ENCODE peak calls at places on chromosomes 4 and X, in nine cellular contexts. F is IMR-90; Y is H7; Z is sigmoid colon; B is naive thymus-derived CD4-positive, alpha-beta T cell; R is adipocyte; M is brain microvascular endothelial cell; C is left ventricle myocardium inferior; U is neuronal stem cell. A is an unnamed sample.

GRCh38 chr4:17502764-17503163 is 9.1 kb downstream of the QDPR start:
- DNase-seq in C (no peak), R (no peak), B (no peak), Y (no peak), U (no peak), F (peak; percentile 48), Z (no peak), M (no peak), A (no peak)

GRCh38 chrX:12956704-12957541 is 18.0 kb upstream of the TMSB4X start:
- DNase-seq in M (no peak), Z (no peak), C (no peak), F (peak; percentile 63), Y (peak; percentile 59), U (no peak), R (peak; percentile 52), B (peak; percentile 88), A (no peak)

GRCh38 chr4:145619639-145619996 is 433 bp downstream of the MMAA start:
- DNase-seq in C (no peak), Y (no peak), B (no peak), R (peak; percentile 71), U (no peak), F (peak; percentile 57), Z (peak; percentile 67), M (peak; percentile 32), A (peak; percentile 66)

GRCh38 chrX:140572724-140573123 is 67.9 kb upstream of the SOX3 start:
- DNase-seq in Y (peak; percentile 54), Z (no peak), B (no peak), M (peak; percentile 8), C (no peak), F (peak; percentile 34), U (peak; percentile 14), R (peak; percentile 24), A (no peak)

GRCh38 chr4:5423670-5424069 is 284.7 kb downstream of the EVC2 start:
- DNase-seq in R (no peak), F (no peak), M (no peak), U (no peak), Z (no peak), Y (peak; percentile 17), C (no peak), B (no peak), A (no peak)

GRCh38 chrX:118212817-118213183 is 96.2 kb upstream of the KLHL13 start:
- DNase-seq in Z (no peak), M (no peak), C (no peak), R (no peak), U (no peak), F (no peak), B (no peak), Y (no peak), A (no peak)

GRCh38 chrX:107659768-107660167 is 31.5 kb downstream of the PRPS1 start:
- DNase-seq in Z (no peak), U (no peak), Y (peak; percentile 38), C (no peak), M (peak; percentile 33), R (peak; percentile 82), F (peak; percentile 64), B (peak; percentile 18), A (no peak)

GRCh38 chrX:1246816-1247215 is 21.8 kb upstream of the CSF2RA start:
- DNase-seq in M (peak; percentile 63), Z (peak; percentile 72), U (peak; percentile 73), F (no peak), C (peak; percentile 74), B (peak; percentile 60), Y (peak; percentile 81), R (peak; percentile 72), A (no peak)

GRCh38 chr4:106329027-106329618 is 12.8 kb downstream of the AIMP1 start:
- DNase-seq in B (no peak), M (peak; percentile 44), C (no peak), R (peak; percentile 58), Y (peak; percentile 34), F (peak; percentile 53), Z (no peak), U (no peak), A (no peak)

GRCh38 chrX:46308106-46308505 is 237.1 kb downstream of the ZNF674 start:
- DNase-seq in C (no peak), R (no peak), U (no peak), Y (no peak), B (no peak), Z (no peak), F (no peak), M (no peak), A (no peak)

GRCh38 chr4:174490356-174490969 is 31.8 kb downstream of the HPGD start:
- DNase-seq in Y (no peak), M (peak; percentile 54), Z (no peak), F (peak; percentile 0), R (peak; percentile 77), U (no peak), C (no peak), B (no peak), A (no peak)

GRCh38 chr4:185016946-185017797 is 1.1 kb upstream of the HELT start:
- DNase-seq in U (no peak), C (no peak), M (no peak), B (no peak), Y (peak; percentile 79), Z (no peak), R (peak; percentile 39), F (no peak), A (no peak)

GRCh38 chrX:5399403-5399802 is 829.3 kb downstream of the NLGN4X start:
- DNase-seq in Z (no peak), C (no peak), M (no peak), F (no peak), R (no peak), B (no peak), U (no peak), Y (no peak), A (no peak)

GRCh38 chrX:153347530-153347929 is 13.6 kb downstream of the ZNF275 start:
- DNase-seq in Z (no peak), R (no peak), B (no peak), Y (no peak), M (no peak), C (no peak), F (no peak), U (no peak), A (no peak)

GRCh38 chr4:151766691-151767090 is 5.9 kb upstream of the GATB start:
- DNase-seq in F (no peak), C (no peak), B (no peak), M (no peak), Y (no peak), Z (no peak), U (no peak), R (no peak), A (no peak)

GRCh38 chr4:172129593-172129992 is 316.4 kb downstream of the GALNTL6 start:
- DNase-seq in C (no peak), B (no peak), F (no peak), Y (no peak), Z (no peak), M (no peak), U (no peak), R (no peak), A (no peak)

GRCh38 chrX:1595711-1596060 is 4.3 kb downstream of the AKAP17A start:
- DNase-seq in Y (peak; percentile 14), C (no peak), R (no peak), B (no peak), U (no peak), M (no peak), Z (no peak), F (no peak), A (no peak)

GRCh38 chr4:147480891-147481576 is at the start of gene EDNRA:
- DNase-seq in Y (peak; percentile 70), Z (no peak), B (no peak), C (peak; percentile 30), R (peak; percentile 85), F (peak; percentile 68), M (peak; percentile 74), U (peak; percentile 36), A (no peak)

DNA sequence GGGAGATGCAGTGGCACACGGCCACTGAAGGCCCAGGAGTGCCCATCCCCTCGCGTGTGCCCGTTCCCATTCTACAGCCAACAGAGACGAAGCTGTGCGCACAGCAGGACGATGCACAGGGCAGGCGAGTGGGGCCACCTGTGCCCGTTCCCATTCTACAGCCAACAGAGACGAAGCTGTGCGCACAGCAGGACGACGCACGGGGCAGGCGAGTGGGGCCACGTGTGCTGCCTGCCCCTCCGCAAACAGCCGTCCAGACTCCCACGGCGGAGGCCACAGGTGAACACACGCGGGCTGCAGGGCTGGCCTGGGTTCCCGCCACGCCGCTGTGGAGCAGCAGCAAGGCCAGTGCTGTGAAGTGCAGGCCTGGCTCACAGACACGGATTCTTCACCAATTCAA is 32.0 kb downstream of the GAK start:
- DNase-seq in C (no peak), U (no peak), Z (no peak), R (no peak), M (no peak), B (no peak), F (no peak), Y (no peak), A (no peak)
- H3K36me3 ChIP-seq in C (peaks cover 41% of the 10 kb centered on the region), U (peaks cover 45% of the 10 kb centered on the region), Z (peaks cover 26% of the 10 kb centered on the region), R (peaks cover 28% of the 10 kb centered on the region), M (peaks cover 17% of the 10 kb centered on the region), B (no peaks in the 10 kb centered on the region), F (peaks cover 52% of the 10 kb centered on the region), Y (peaks cover 3% of the 10 kb centered on the region), A (peaks cover 40% of the 10 kb centered on the region)

GRCh38 chr4:3432381-3432790 is 9.4 kb upstream of the HGFAC start:
- DNase-seq in R (no peak), Y (no peak), U (no peak), Z (no peak), C (no peak), M (no peak), B (no peak), F (no peak), A (no peak)
- H3K36me3 ChIP-seq in R (peaks cover 4% of the 10 kb centered on the region), Y (no peaks in the 10 kb centered on the region), U (peaks cover 44% of the 10 kb centered on the region), Z (no peaks in the 10 kb centered on the region), C (peaks cover 33% of the 10 kb centered on the region), M (no peaks in the 10 kb centered on the region), B (no peaks in the 10 kb centered on the region), F (peaks cover 19% of the 10 kb centered on the region), A (no peaks in the 10 kb centered on the region)

GRCh38 chr4:158710814-158711213 is 12.4 kb downstream of the PPID start:
- DNase-seq in F (peak; percentile 8), Z (no peak), U (no peak), R (peak; percentile 19), C (no peak), B (no peak), M (no peak), Y (no peak), A (no peak)

GRCh38 chr4:158715787-158716186 is 7.4 kb downstream of the PPID start:
- DNase-seq in R (no peak), B (no peak), Z (no peak), F (no peak), U (no peak), Y (no peak), C (no peak), M (no peak), A (no peak)

GRCh38 chr4:158714937-158715336 is 8.3 kb downstream of the PPID start:
- DNase-seq in M (no peak), R (no peak), U (no peak), Z (no peak), B (no peak), F (no peak), C (no peak), Y (no peak), A (no peak)
- H3K36me3 ChIP-seq in M (peaks cover 52% of the 10 kb centered on the region), R (peaks cover 95% of the 10 kb centered on the region), U (peaks cover 98% of the 10 kb centered on the region), Z (peaks cover 49% of the 10 kb centered on the region), B (peaks cover 33% of the 10 kb centered on the region), F (peaks cover 33% of the 10 kb centered on the region), C (peaks cover 99% of the 10 kb centered on the region), Y (peaks cover 12% of the 10 kb centered on the region), A (peaks cover 59% of the 10 kb centered on the region)

DNA sequence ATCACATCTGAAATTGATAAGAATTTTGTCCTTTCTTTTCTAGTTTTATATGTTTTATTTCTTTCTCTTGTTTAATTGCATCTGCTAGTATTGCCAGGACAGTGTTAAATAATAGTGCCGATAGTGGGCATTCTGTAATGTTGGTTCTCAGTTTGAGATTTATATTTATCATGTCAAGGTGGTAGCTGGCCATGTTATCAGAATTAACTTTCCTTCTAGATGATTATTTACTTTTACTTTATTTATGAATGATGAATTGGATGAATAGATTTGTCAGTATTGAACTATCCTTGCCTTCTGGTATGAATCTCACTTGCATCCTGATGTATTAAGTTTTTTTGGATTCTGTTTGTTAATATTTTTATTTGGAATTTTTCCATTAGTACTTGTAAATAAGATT is 42.7 kb downstream of the METAP1 start:
- DNase-seq in M (no peak), F (no peak), U (no peak), C (no peak), R (no peak), Y (no peak), Z (no peak), B (no peak), A (no peak)
- H3K36me3 ChIP-seq in M (no peaks in the 10 kb centered on the region), F (peaks cover 2% of the 10 kb centered on the region), U (peaks cover 81% of the 10 kb centered on the region), C (peaks cover 32% of the 10 kb centered on the region), R (peaks cover 20% of the 10 kb centered on the region), Y (no peaks in the 10 kb centered on the region), Z (no peaks in the 10 kb centered on the region), B (no peaks in the 10 kb centered on the region), A (peaks cover 3% of the 10 kb centered on the region)

A was measured in ascending aorta.